ENCODE peak calls at places on chromosomes 16 and 17, in four cellular contexts. One of them, this sample, is unnamed.

GRCh38 chr16:80804061-80804450 is 342 bp downstream of the CDYL2 start:
- DNase-seq in endothelial cell of umbilical vein: peak; percentile 51
- DNase-seq in stomach: no peak
- DNase-seq in A549: no peak
- DNase-seq in this sample: peak; percentile 45

GRCh38 chr17:66737524-66737923 is 97.4 kb upstream of the CACNG5 start:
- DNase-seq in endothelial cell of umbilical vein: peak; percentile 33
- DNase-seq in stomach: no peak
- DNase-seq in A549: no peak
- DNase-seq in this sample: no peak

GRCh38 chr16:11409398-11409797 is 64.1 kb downstream of the RMI2 start:
- DNase-seq in endothelial cell of umbilical vein: no peak
- DNase-seq in stomach: no peak
- DNase-seq in A549: no peak
- DNase-seq in this sample: no peak

GRCh38 chr16:87854053-87854906 is 15.0 kb downstream of the SLC7A5 start:
- DNase-seq in endothelial cell of umbilical vein: no peak
- DNase-seq in stomach: no peak
- DNase-seq in A549: no peak
- DNase-seq in this sample: no peak

GRCh38 chr16:89020068-89020924 is 43.3 kb upstream of the CBFA2T3 start:
- DNase-seq in endothelial cell of umbilical vein: no peak
- DNase-seq in stomach: no peak
- DNase-seq in A549: no peak
- DNase-seq in this sample: no peak

GRCh38 chr16:2663553-2664521 is 18.5 kb upstream of the KCTD5 start:
- DNase-seq in endothelial cell of umbilical vein: no peak
- DNase-seq in stomach: no peak
- DNase-seq in A549: no peak
- DNase-seq in this sample: no peak

GRCh38 chr16:81574168-81574567 is 129.6 kb downstream of the CMIP start:
- DNase-seq in endothelial cell of umbilical vein: no peak
- DNase-seq in stomach: peak; percentile 49
- DNase-seq in A549: no peak
- DNase-seq in this sample: no peak

GRCh38 chr16:85525464-85526117 is 87.5 kb upstream of the GSE1 start:
- DNase-seq in endothelial cell of umbilical vein: no peak
- DNase-seq in stomach: no peak
- DNase-seq in A549: no peak
- DNase-seq in this sample: no peak

DNA sequence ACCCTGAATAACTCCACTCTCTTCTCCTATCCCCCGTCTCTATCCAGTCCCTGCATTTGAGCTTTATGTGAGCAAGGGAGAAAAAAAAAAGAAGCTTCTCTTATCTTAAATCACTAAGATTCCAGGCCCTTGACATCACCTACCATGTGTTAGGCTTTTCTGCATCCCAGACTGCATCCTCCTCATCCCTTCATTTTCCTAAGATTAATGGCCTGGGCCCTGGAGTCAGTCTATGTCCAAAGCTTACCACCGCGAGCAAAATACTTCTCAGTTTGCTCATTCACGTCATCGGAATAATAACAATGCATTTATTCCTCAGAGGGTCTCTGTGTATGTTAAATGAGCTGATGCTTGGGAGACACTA is 46.2 kb downstream of the VAT1L start:
- DNase-seq in endothelial cell of umbilical vein: no peak
- DNase-seq in stomach: no peak
- DNase-seq in A549: no peak
- DNase-seq in this sample: no peak
- H3K27ac ChIP-seq in endothelial cell of umbilical vein: peak overlapping the region; percentile 99
- H3K27ac ChIP-seq in stomach: no peak overlapping the region
- H3K27ac ChIP-seq in A549: no peak overlapping the region
- H3K27ac ChIP-seq in this sample: no peak overlapping the region

DNA sequence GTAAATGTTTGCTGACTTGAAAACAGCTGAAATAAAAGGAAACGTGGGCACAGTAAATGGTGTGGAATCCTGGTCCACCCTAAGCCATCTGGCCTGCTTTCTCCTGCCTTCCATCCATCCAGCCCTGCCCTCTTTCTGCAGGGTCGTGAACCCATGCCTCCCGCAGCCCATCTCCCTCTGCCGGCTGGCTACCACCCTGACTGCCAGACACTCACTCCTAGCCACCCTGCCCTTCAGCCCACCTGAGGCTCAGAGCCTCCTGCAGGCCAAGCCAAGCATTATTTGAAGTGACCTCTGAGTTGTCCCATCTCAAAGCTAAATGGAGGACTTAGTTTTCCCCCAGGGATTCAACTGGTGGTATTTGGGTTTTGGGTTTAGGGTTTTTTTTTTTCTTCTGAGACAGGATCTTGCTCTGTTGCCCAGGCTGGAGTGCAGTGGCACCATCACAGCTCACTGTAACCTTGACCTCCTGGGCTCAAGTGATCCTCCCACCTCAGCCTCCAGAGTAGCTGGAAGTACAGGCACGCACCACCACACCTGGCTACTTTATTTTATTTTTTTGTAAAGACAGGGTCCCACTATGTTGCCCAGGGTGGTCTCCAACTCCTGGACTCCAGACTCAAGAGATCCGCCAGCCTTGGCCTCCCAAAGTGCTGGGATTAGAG is 8.4 kb downstream of the ZDHHC1 start:
- DNase-seq in endothelial cell of umbilical vein: no peak
- DNase-seq in stomach: no peak
- DNase-seq in A549: no peak
- DNase-seq in this sample: no peak
- H3K27ac ChIP-seq in endothelial cell of umbilical vein: peak overlapping the region; percentile 61
- H3K27ac ChIP-seq in stomach: no peak overlapping the region
- H3K27ac ChIP-seq in A549: no peak overlapping the region
- H3K27ac ChIP-seq in this sample: no peak overlapping the region

DNA sequence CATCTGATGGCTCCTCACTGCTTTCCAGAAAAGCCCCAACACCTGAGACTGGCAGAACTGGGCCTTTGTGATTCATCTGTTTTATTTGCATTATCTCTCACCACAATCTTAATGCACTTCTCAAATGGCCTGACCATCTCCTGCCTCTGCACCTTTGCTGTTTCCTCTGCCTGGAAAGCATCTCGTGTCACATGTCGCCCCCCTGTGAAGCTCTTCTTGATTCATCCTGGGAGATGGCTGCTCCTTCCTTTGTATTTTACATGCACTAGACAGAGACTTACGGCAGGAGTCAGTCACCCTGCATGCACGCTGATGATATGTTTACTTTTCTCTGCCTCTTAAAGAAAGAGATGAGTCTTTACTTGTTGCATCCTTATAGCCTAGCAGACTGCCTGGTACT is 30.0 kb downstream of the HNF1B start:
- DNase-seq in endothelial cell of umbilical vein: no peak
- DNase-seq in stomach: no peak
- DNase-seq in A549: peak; percentile 53
- DNase-seq in this sample: no peak
- H3K27ac ChIP-seq in endothelial cell of umbilical vein: no peak overlapping the region
- H3K27ac ChIP-seq in stomach: peak overlapping the region; percentile 91
- H3K27ac ChIP-seq in A549: peak overlapping the region; percentile 89
- H3K27ac ChIP-seq in this sample: no peak overlapping the region

DNA sequence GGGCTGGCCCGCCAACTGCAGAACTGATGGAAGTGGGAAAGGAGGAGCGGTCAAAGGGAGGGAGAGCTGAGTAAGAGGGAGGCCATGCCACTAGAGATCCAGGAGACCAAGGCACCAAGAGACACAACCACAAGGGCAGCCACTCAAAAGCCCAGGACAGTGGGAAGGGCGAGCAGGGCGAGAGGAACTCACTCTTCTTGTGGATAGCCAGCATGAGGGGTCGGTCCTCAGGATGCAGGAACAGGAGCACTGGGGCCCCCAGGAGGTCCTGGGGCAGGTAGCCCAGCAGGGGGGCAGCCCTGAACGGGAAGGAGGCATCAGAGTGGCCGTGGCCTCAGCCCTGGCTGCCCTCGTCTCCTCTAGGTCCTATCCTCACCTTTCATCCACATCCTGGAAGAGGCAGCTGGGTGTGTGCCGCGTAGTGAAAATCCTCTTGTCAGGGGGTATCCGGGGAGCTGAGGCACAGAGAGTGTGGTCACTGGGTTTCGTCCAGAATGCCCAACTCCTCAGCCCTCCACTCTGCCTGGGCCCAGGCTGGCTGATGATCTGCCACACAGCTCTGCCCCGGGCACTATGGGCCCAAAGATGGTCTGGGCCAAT is 4.3 kb downstream of the PER1 start:
- DNase-seq in endothelial cell of umbilical vein: no peak
- DNase-seq in stomach: no peak
- DNase-seq in A549: no peak
- DNase-seq in this sample: no peak
- H3K27ac ChIP-seq in endothelial cell of umbilical vein: no peak overlapping the region
- H3K27ac ChIP-seq in stomach: peak overlapping the region; percentile 52
- H3K27ac ChIP-seq in A549: no peak overlapping the region
- H3K27ac ChIP-seq in this sample: peak overlapping the region; percentile 100

DNA sequence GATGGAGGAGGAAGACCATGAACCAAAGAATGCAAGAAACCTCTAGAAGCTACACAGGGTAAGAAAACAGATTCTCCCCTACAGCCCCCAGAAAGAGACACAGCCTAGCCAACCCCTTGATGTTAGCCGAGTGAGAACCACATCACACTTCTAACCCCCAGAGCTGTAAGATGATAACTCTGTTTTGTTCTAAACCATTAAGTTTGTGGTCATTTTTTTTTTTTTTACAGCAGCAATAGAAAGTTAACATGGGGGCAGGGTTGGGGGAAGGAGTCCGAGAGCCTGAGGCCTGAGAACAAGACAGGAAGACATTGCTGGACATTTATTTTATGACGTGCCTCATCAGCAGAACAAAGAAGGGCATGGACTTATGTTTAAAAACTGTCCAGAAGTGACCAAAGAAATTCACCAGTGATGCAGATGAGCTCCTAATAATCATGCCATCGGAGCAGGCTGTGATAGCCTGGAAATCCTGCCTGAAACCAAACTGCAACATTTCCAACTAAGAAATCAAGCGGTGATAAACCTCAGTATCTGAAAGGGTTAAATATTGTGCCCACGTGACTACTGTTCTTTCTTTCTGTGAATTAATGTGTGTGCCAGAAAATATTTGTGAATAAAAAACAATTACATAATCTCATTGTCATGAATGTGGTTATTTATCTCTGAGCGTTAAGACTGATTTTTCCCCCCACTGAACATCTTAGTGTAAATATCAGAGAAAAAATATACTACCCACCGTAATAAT is 1.1 kb downstream of the ABCA9 start:
- DNase-seq in endothelial cell of umbilical vein: peak; percentile 25
- DNase-seq in stomach: no peak
- DNase-seq in A549: no peak
- DNase-seq in this sample: no peak
- H3K27ac ChIP-seq in endothelial cell of umbilical vein: no peak overlapping the region
- H3K27ac ChIP-seq in stomach: no peak overlapping the region
- H3K27ac ChIP-seq in A549: no peak overlapping the region
- H3K27ac ChIP-seq in this sample: no peak overlapping the region

GRCh38 chr16:58021661-58022551 is 3.6 kb upstream of the MMP15 start:
- DNase-seq in endothelial cell of umbilical vein: no peak
- DNase-seq in stomach: no peak
- DNase-seq in A549: no peak
- DNase-seq in this sample: peak; percentile 38

GRCh38 chr16:58020628-58021521 is 4.7 kb upstream of the MMP15 start:
- DNase-seq in endothelial cell of umbilical vein: peak; percentile 61
- DNase-seq in stomach: peak; percentile 74
- DNase-seq in A549: peak; percentile 67
- DNase-seq in this sample: peak; percentile 74

GRCh38 chr16:58024347-58024672 is 1.2 kb upstream of the MMP15 start:
- DNase-seq in endothelial cell of umbilical vein: no peak
- DNase-seq in stomach: no peak
- DNase-seq in A549: no peak
- DNase-seq in this sample: no peak

GRCh38 chr16:58024673-58025350 is 742 bp upstream of the MMP15 start:
- DNase-seq in endothelial cell of umbilical vein: no peak
- DNase-seq in stomach: peak; percentile 94
- DNase-seq in A549: no peak
- DNase-seq in this sample: peak; percentile 43

GRCh38 chr16:58022601-58023371 is 2.8 kb upstream of the MMP15 start:
- DNase-seq in endothelial cell of umbilical vein: peak; percentile 67
- DNase-seq in stomach: peak; percentile 87
- DNase-seq in A549: no peak
- DNase-seq in this sample: peak; percentile 60
- H3K27ac ChIP-seq in endothelial cell of umbilical vein: no peak overlapping the region
- H3K27ac ChIP-seq in stomach: peak overlapping the region; percentile 94
- H3K27ac ChIP-seq in A549: peak overlapping the region; percentile 48
- H3K27ac ChIP-seq in this sample: no peak overlapping the region

DNA sequence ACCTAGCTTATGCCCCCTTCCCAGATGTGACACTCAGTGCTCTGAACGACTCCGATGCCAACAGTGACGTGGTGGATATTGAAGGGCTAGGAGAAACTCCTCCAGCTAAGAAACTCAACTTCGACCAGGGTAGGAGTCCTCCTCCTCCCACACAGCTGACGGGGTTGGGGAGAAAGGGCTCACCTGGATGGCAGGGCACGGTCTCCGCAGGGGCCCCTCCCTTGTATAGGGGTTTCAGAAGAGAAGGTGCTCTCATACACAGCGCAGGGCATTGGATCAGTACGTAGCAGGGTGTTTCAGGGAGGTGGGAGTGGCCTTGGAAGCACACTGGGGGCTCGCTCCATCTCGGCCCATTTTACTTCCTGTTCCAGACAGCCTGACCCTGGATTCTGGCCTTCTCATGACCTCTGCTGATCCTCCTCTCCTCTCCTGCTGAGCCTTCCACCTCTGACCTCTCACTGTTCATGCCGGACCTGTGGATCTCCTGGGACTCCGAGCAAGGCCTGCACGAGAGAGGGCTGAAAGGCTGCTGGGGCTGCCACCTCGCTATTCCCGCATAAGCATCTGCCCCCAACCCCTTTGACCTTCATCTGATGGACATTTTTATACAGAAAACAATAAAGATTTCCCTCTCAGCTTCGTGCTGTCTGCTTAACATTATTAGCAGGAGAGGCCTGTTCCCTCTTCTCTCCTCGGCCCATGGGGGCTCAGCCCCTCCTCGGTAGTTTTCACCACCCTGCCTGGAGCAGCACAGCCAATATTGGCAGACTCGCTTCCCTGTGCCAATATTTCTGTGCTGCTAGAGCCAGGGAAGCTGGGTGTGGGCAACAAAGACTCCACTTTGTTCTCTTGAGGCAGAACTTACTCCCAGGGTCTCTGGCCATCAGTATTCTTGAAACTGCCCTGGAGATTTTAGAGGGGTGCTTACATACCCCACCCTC is 4.7 kb downstream of the RNASEK start:
- DNase-seq in endothelial cell of umbilical vein: no peak
- DNase-seq in stomach: no peak
- DNase-seq in A549: no peak
- DNase-seq in this sample: no peak
- H3K27ac ChIP-seq in endothelial cell of umbilical vein: no peak overlapping the region
- H3K27ac ChIP-seq in stomach: peak overlapping the region; percentile 99
- H3K27ac ChIP-seq in A549: no peak overlapping the region
- H3K27ac ChIP-seq in this sample: peak overlapping the region; percentile 80

DNA sequence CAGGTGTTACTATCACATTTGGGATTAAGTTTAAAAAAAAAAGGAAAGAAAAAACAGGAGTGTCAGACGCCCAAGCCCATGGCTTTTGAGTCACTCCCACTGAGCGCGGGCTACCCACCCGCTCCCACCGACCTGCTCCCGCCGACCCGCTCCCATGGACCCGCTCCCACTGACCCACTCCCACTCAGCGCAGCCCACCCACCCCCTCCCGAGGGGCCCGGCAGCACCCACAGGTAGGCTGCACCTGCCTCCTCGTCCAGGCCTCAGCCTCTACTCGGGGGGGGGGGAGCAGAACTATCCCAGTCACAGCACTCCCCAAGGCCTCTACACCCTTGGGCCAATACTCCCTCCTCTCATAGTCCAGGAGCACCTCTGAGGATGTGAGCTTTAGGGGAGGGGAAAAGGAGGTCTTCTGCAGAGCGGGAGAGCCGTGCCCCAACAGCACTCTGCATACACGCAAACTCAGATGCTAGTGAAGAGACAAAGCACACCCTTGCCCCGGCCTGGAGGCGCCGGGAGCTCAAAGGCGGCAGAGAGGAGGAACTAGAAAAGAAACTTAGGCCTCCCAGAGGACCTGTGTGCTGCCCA is 2.9 kb downstream of the CLUH start:
- DNase-seq in endothelial cell of umbilical vein: no peak
- DNase-seq in stomach: no peak
- DNase-seq in A549: no peak
- DNase-seq in this sample: no peak
- H3K27ac ChIP-seq in endothelial cell of umbilical vein: no peak overlapping the region
- H3K27ac ChIP-seq in stomach: peak overlapping the region; percentile 91
- H3K27ac ChIP-seq in A549: peak overlapping the region; percentile 95
- H3K27ac ChIP-seq in this sample: peak overlapping the region; percentile 91

This sample was measured in psoas muscle.